ENCODE peak calls at places on chromosomes 4 and X, in six cellular contexts. A, U, W, J, X and V are unnamed samples.

GRCh38 chr4:81421346-81422218 is 50.1 kb downstream of the RASGEF1B start:
- DNase-seq in J (peak; percentile 76), X (peak; percentile 36), W (peak; percentile 89), A (peak; percentile 92), U (peak; percentile 59), V (peak; percentile 65)

GRCh38 chrX:2933125-2933900 is 4.2 kb upstream of the ARSD start:
- DNase-seq in W (peak; percentile 39), J (peak; percentile 40), A (no peak), U (no peak), X (no peak), V (no peak)

GRCh38 chr4:33709247-33709646 is 2535.1 kb downstream of the ARAP2 start:
- DNase-seq in U (peak; percentile 81), A (no peak), X (peak; percentile 69), W (no peak), J (no peak), V (no peak)

GRCh38 chrX:46444011-46444410 is 101.2 kb downstream of the ZNF674 start:
- DNase-seq in W (peak; percentile 85), A (peak; percentile 84), J (no peak), U (peak; percentile 92), X (peak; percentile 86), V (peak; percentile 50)

GRCh38 chr4:179880756-179881155 is 2362.4 kb upstream of the TENM3 start:
- DNase-seq in U (no peak), A (no peak), X (no peak), J (no peak), W (no peak), V (no peak)

GRCh38 chr4:77025643-77026321 is 50.0 kb downstream of the CCNI start:
- DNase-seq in U (peak; percentile 78), A (no peak), W (no peak), X (peak; percentile 83), J (no peak), V (no peak)

GRCh38 chrX:57137481-57137880 is 284 bp upstream of the SPIN2A start:
- DNase-seq in J (no peak), W (no peak), A (peak; percentile 74), U (peak; percentile 6), X (peak; percentile 1), V (no peak)

GRCh38 chrX:129577473-129577872 is 37.4 kb downstream of the OCRL start:
- DNase-seq in W (peak; percentile 5), J (no peak), A (peak; percentile 23), X (peak; percentile 91), U (peak; percentile 84), V (no peak)

GRCh38 chrX:106863697-106864096 is 39.4 kb downstream of the RIPPLY1 start:
- DNase-seq in U (no peak), W (no peak), X (no peak), A (no peak), J (no peak), V (no peak)

GRCh38 chrX:136694491-136695087 is 46.6 kb downstream of the CD40LG start:
- DNase-seq in U (peak; percentile 42), W (peak; percentile 64), X (peak; percentile 62), J (no peak), A (peak; percentile 38), V (peak; percentile 50)

GRCh38 chr4:162056947-162057346 is 106.9 kb downstream of the FSTL5 start:
- DNase-seq in J (no peak), X (no peak), A (peak; percentile 13), U (peak; percentile 30), W (no peak), V (peak; percentile 48)

GRCh38 chr4:152684007-152684406 is 4.2 kb upstream of the TMEM154 start:
- DNase-seq in A (no peak), U (no peak), W (no peak), J (no peak), X (no peak), V (no peak)

GRCh38 chr4:5370286-5370685 is 319.0 kb downstream of the STK32B start:
- DNase-seq in W (peak; percentile 90), A (no peak), U (peak; percentile 67), J (no peak), X (peak; percentile 80), V (no peak)

GRCh38 chr4:26062221-26062620 is 148.2 kb downstream of the SMIM20 start:
- DNase-seq in J (no peak), U (peak; percentile 51), W (no peak), A (no peak), X (peak; percentile 38), V (no peak)

GRCh38 chrX:53538781-53539180 is 104.6 kb upstream of the HSD17B10 start:
- DNase-seq in A (no peak), X (no peak), U (no peak), J (no peak), W (no peak), V (no peak)

GRCh38 chr4:93029774-93030173 is 726.0 kb downstream of the GRID2 start:
- DNase-seq in W (no peak), A (no peak), J (no peak), X (no peak), U (no peak), V (no peak)
- H3K9ac ChIP-seq in W (no peak overlapping the region), A (no peak overlapping the region), J (no peak overlapping the region), X (no peak overlapping the region), U (no peak overlapping the region), V (no peak overlapping the region)

GRCh38 chr4:184693056-184693455 is 40.8 kb downstream of the CENPU start:
- DNase-seq in X (no peak), J (no peak), U (peak; percentile 37), A (no peak), W (no peak), V (no peak)

GRCh38 chr4:184689681-184690080 is 40.1 kb downstream of the PRIMPOL start:
- DNase-seq in W (no peak), A (no peak), U (no peak), X (no peak), J (no peak), V (no peak)

GRCh38 chr4:184684491-184685189 is 35.1 kb downstream of the PRIMPOL start:
- DNase-seq in X (peak; percentile 6), J (no peak), U (peak; percentile 20), A (peak; percentile 10), W (no peak), V (no peak)

GRCh38 chr4:184688447-184688846 is 38.9 kb downstream of the PRIMPOL start:
- DNase-seq in U (peak; percentile 94), J (no peak), X (peak; percentile 97), W (peak; percentile 90), A (peak; percentile 82), V (peak; percentile 88)
- H3K4me3 ChIP-seq in U (no peak overlapping the region), J (no peak overlapping the region), X (no peak overlapping the region), W (no peak overlapping the region), A (no peak overlapping the region), V (no peak overlapping the region)

DNA sequence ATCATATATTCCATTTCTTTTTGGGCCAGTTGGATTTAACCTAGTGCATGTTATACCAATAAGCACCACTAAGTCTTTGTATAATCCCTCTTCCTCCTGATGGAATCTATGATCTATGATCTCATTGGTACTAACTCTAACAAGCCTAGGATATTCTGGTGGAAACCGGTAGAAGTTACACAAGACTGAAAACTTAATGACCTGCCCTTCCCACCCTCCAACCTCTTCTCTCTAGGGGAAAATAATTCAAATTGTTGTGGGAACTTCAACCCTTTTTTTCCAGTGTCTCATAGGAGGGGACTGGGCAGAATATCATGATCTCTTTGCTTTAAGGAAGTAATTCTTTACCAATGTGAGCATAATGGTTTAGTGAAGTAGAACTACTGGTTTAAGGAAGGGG is 289.5 kb upstream of the BOD1L1 start:
- DNase-seq in A (no peak), X (peak; percentile 78), W (no peak), U (peak; percentile 64), J (no peak), V (no peak)
- H3K4me1 ChIP-seq in A (peaks cover 2% of the 10 kb centered on the region), X (peaks cover 60% of the 10 kb centered on the region), W (peaks cover 22% of the 10 kb centered on the region), U (peaks cover 24% of the 10 kb centered on the region), J (no peaks in the 10 kb centered on the region), V (no peaks in the 10 kb centered on the region)

GRCh38 chrX:132956421-132957210 is 1.8 kb downstream of the HS6ST2 start:
- DNase-seq in J (no peak), A (no peak), U (no peak), X (peak; percentile 1), W (no peak), V (peak; percentile 73)
- H3K9ac ChIP-seq in J (no peak overlapping the region), A (peak overlapping the region; percentile 36), U (no peak overlapping the region), X (no peak overlapping the region), W (peak overlapping the region; percentile 77), V (no peak overlapping the region)